ENCODE peak calls at places on chromosomes 6 and 20, in six cellular contexts. One of them, this sample, is unnamed.

GRCh38 chr6:101747711-101748110 is 354.2 kb downstream of the GRIK2 start:
- DNase-seq in HFF-Myc: no peak
- DNase-seq in cardiac fibroblast: peak
- DNase-seq in GM06990: no peak
- DNase-seq in neural progenitor cell: no peak
- DNase-seq in Panc1: no peak
- DNase-seq in this sample: no peak

GRCh38 chr6:92125681-92126080 is 1293.7 kb downstream of the EPHA7 start:
- DNase-seq in HFF-Myc: no peak
- DNase-seq in cardiac fibroblast: no peak
- DNase-seq in GM06990: no peak
- DNase-seq in neural progenitor cell: no peak
- DNase-seq in Panc1: no peak
- DNase-seq in this sample: no peak

GRCh38 chr6:142907544-142907943 is 37.4 kb downstream of the HIVEP2 start:
- DNase-seq in HFF-Myc: no peak
- DNase-seq in cardiac fibroblast: no peak
- DNase-seq in GM06990: no peak
- DNase-seq in neural progenitor cell: no peak
- DNase-seq in Panc1: no peak
- DNase-seq in this sample: peak

GRCh38 chr6:5662797-5663196 is 343.9 kb downstream of the NRN1 start:
- DNase-seq in HFF-Myc: no peak
- DNase-seq in cardiac fibroblast: no peak
- DNase-seq in GM06990: no peak
- DNase-seq in neural progenitor cell: no peak
- DNase-seq in Panc1: no peak
- DNase-seq in this sample: no peak

GRCh38 chr20:10040070-10040970 is 5.5 kb downstream of the ANKEF1 start:
- DNase-seq in HFF-Myc: peak
- DNase-seq in cardiac fibroblast: peak
- DNase-seq in GM06990: no peak
- DNase-seq in neural progenitor cell: no peak
- DNase-seq in Panc1: peak
- DNase-seq in this sample: no peak

GRCh38 chr6:3293271-3294155 is 34.8 kb downstream of the PSMG4 start:
- DNase-seq in HFF-Myc: no peak
- DNase-seq in cardiac fibroblast: no peak
- DNase-seq in GM06990: no peak
- DNase-seq in neural progenitor cell: no peak
- DNase-seq in Panc1: no peak
- DNase-seq in this sample: no peak

GRCh38 chr6:144447487-144447886 is 162.4 kb downstream of the UTRN start:
- DNase-seq in HFF-Myc: no peak
- DNase-seq in cardiac fibroblast: no peak
- DNase-seq in GM06990: no peak
- DNase-seq in neural progenitor cell: no peak
- DNase-seq in Panc1: peak
- DNase-seq in this sample: no peak

GRCh38 chr6:15042938-15043337 is 202.9 kb upstream of the JARID2 start:
- DNase-seq in HFF-Myc: no peak
- DNase-seq in cardiac fibroblast: no peak
- DNase-seq in GM06990: no peak
- DNase-seq in neural progenitor cell: no peak
- DNase-seq in Panc1: no peak
- DNase-seq in this sample: no peak

GRCh38 chr6:95593025-95593424 is 15.7 kb downstream of the MANEA start:
- DNase-seq in HFF-Myc: no peak
- DNase-seq in cardiac fibroblast: peak
- DNase-seq in GM06990: no peak
- DNase-seq in neural progenitor cell: no peak
- DNase-seq in Panc1: no peak
- DNase-seq in this sample: no peak

GRCh38 chr20:17674722-17675518 is 7.1 kb downstream of the RRBP1 start:
- DNase-seq in HFF-Myc: no peak
- DNase-seq in cardiac fibroblast: peak
- DNase-seq in GM06990: no peak
- DNase-seq in neural progenitor cell: no peak
- DNase-seq in Panc1: no peak
- DNase-seq in this sample: no peak

GRCh38 chr20:53865905-53866786 is 204.2 kb downstream of the BCAS1 start:
- DNase-seq in HFF-Myc: no peak
- DNase-seq in cardiac fibroblast: peak
- DNase-seq in GM06990: no peak
- DNase-seq in neural progenitor cell: peak
- DNase-seq in Panc1: no peak
- DNase-seq in this sample: peak

GRCh38 chr6:150273457-150274309 is 95.1 kb upstream of the IYD start:
- DNase-seq in HFF-Myc: no peak
- DNase-seq in cardiac fibroblast: no peak
- DNase-seq in GM06990: peak
- DNase-seq in neural progenitor cell: no peak
- DNase-seq in Panc1: no peak
- DNase-seq in this sample: peak

GRCh38 chr20:63322146-63322922 is 29.3 kb downstream of the COL20A1 start:
- DNase-seq in HFF-Myc: no peak
- DNase-seq in cardiac fibroblast: no peak
- DNase-seq in GM06990: no peak
- DNase-seq in neural progenitor cell: no peak
- DNase-seq in Panc1: no peak
- DNase-seq in this sample: no peak

GRCh38 chr20:62618622-62619529 is 23.4 kb upstream of the SLCO4A1 start:
- DNase-seq in HFF-Myc: no peak
- DNase-seq in cardiac fibroblast: no peak
- DNase-seq in GM06990: peak
- DNase-seq in neural progenitor cell: peak
- DNase-seq in Panc1: no peak
- DNase-seq in this sample: peak

GRCh38 chr6:35722121-35722761 is 14.6 kb upstream of the ARMC12 start:
- DNase-seq in HFF-Myc: no peak
- DNase-seq in cardiac fibroblast: peak
- DNase-seq in GM06990: no peak
- DNase-seq in neural progenitor cell: no peak
- DNase-seq in Panc1: no peak
- DNase-seq in this sample: no peak

GRCh38 chr20:21520702-21521595 is 7.1 kb upstream of the NKX2-2 start:
- DNase-seq in HFF-Myc: no peak
- DNase-seq in cardiac fibroblast: peak
- DNase-seq in GM06990: no peak
- DNase-seq in neural progenitor cell: peak
- DNase-seq in Panc1: no peak
- DNase-seq in this sample: no peak

GRCh38 chr6:143759666-143760065 is 81.9 kb downstream of the PHACTR2 start:
- DNase-seq in HFF-Myc: no peak
- DNase-seq in cardiac fibroblast: no peak
- DNase-seq in GM06990: no peak
- DNase-seq in neural progenitor cell: no peak
- DNase-seq in Panc1: no peak
- DNase-seq in this sample: no peak

GRCh38 chr20:41228858-41229257 is 88.7 kb downstream of the ZHX3 start:
- DNase-seq in HFF-Myc: no peak
- DNase-seq in cardiac fibroblast: peak
- DNase-seq in GM06990: no peak
- DNase-seq in neural progenitor cell: no peak
- DNase-seq in Panc1: no peak
- DNase-seq in this sample: no peak

GRCh38 chr6:169556758-169557505 is 144.9 kb downstream of the WDR27 start:
- DNase-seq in HFF-Myc: no peak
- DNase-seq in cardiac fibroblast: no peak
- DNase-seq in GM06990: peak
- DNase-seq in neural progenitor cell: no peak
- DNase-seq in Panc1: no peak
- DNase-seq in this sample: peak

GRCh38 chr20:54469293-54469692 is 6.1 kb upstream of the DOK5 start:
- DNase-seq in HFF-Myc: no peak
- DNase-seq in cardiac fibroblast: no peak
- DNase-seq in GM06990: no peak
- DNase-seq in neural progenitor cell: peak
- DNase-seq in Panc1: no peak
- DNase-seq in this sample: no peak

GRCh38 chr6:22108199-22108598 is 188.6 kb downstream of the PRL start:
- DNase-seq in HFF-Myc: no peak
- DNase-seq in cardiac fibroblast: no peak
- DNase-seq in GM06990: no peak
- DNase-seq in neural progenitor cell: no peak
- DNase-seq in Panc1: no peak
- DNase-seq in this sample: no peak

GRCh38 chr20:4341804-4342560 is 326.6 kb upstream of the RNF24 start:
- DNase-seq in HFF-Myc: peak
- DNase-seq in cardiac fibroblast: peak
- DNase-seq in GM06990: no peak
- DNase-seq in neural progenitor cell: peak
- DNase-seq in Panc1: no peak
- DNase-seq in this sample: no peak

GRCh38 chr20:31607640-31608255 is 2.7 kb downstream of the ID1 start:
- DNase-seq in HFF-Myc: no peak
- DNase-seq in cardiac fibroblast: peak
- DNase-seq in GM06990: no peak
- DNase-seq in neural progenitor cell: no peak
- DNase-seq in Panc1: no peak
- DNase-seq in this sample: no peak

GRCh38 chr20:33188421-33188820 is 20.5 kb downstream of the BPIFA2 start:
- DNase-seq in HFF-Myc: no peak
- DNase-seq in cardiac fibroblast: no peak
- DNase-seq in GM06990: no peak
- DNase-seq in neural progenitor cell: no peak
- DNase-seq in Panc1: no peak
- DNase-seq in this sample: no peak

GRCh38 chr6:36249010-36249409 is 20.9 kb upstream of the PNPLA1 start:
- DNase-seq in HFF-Myc: peak
- DNase-seq in cardiac fibroblast: peak
- DNase-seq in GM06990: no peak
- DNase-seq in neural progenitor cell: no peak
- DNase-seq in Panc1: no peak
- DNase-seq in this sample: no peak

GRCh38 chr6:46437671-46438221 is 53.5 kb downstream of the RCAN2 start:
- DNase-seq in HFF-Myc: no peak
- DNase-seq in cardiac fibroblast: no peak
- DNase-seq in GM06990: no peak
- DNase-seq in neural progenitor cell: no peak
- DNase-seq in Panc1: no peak
- DNase-seq in this sample: no peak

GRCh38 chr6:33073431-33073871 is at the start of gene HLA-DPA1:
- DNase-seq in HFF-Myc: no peak
- DNase-seq in cardiac fibroblast: peak
- DNase-seq in GM06990: peak
- DNase-seq in neural progenitor cell: no peak
- DNase-seq in Panc1: no peak
- DNase-seq in this sample: peak

GRCh38 chr6:13457577-13457976 is 29.8 kb downstream of the GFOD1 start:
- DNase-seq in HFF-Myc: no peak
- DNase-seq in cardiac fibroblast: no peak
- DNase-seq in GM06990: no peak
- DNase-seq in neural progenitor cell: no peak
- DNase-seq in Panc1: no peak
- DNase-seq in this sample: no peak

GRCh38 chr20:20225325-20225724 is 142.6 kb upstream of the INSM1 start:
- DNase-seq in HFF-Myc: no peak
- DNase-seq in cardiac fibroblast: no peak
- DNase-seq in GM06990: no peak
- DNase-seq in neural progenitor cell: peak
- DNase-seq in Panc1: no peak
- DNase-seq in this sample: no peak

GRCh38 chr20:1894471-1894950 is 696 bp upstream of the SIRPA start:
- DNase-seq in HFF-Myc: no peak
- DNase-seq in cardiac fibroblast: peak
- DNase-seq in GM06990: peak
- DNase-seq in neural progenitor cell: peak
- DNase-seq in Panc1: no peak
- DNase-seq in this sample: peak
- H3K4me3 ChIP-seq in HFF-Myc: peak
- H3K4me3 ChIP-seq in cardiac fibroblast: peak
- H3K4me3 ChIP-seq in GM06990: peak
- H3K4me3 ChIP-seq in neural progenitor cell: peak
- H3K4me3 ChIP-seq in Panc1: peak
- H3K4me3 ChIP-seq in this sample: no peak

GRCh38 chr6:147776631-147777030 is 268.1 kb downstream of the SAMD5 start:
- DNase-seq in HFF-Myc: no peak
- DNase-seq in cardiac fibroblast: no peak
- DNase-seq in GM06990: no peak
- DNase-seq in neural progenitor cell: no peak
- DNase-seq in Panc1: no peak
- DNase-seq in this sample: no peak

GRCh38 chr6:147772724-147773123 is 264.2 kb downstream of the SAMD5 start:
- DNase-seq in HFF-Myc: no peak
- DNase-seq in cardiac fibroblast: no peak
- DNase-seq in GM06990: no peak
- DNase-seq in neural progenitor cell: no peak
- DNase-seq in Panc1: no peak
- DNase-seq in this sample: no peak

GRCh38 chr6:147779624-147780023 is 271.1 kb downstream of the SAMD5 start:
- DNase-seq in HFF-Myc: no peak
- DNase-seq in cardiac fibroblast: no peak
- DNase-seq in GM06990: no peak
- DNase-seq in neural progenitor cell: no peak
- DNase-seq in Panc1: no peak
- DNase-seq in this sample: no peak

GRCh38 chr6:147770221-147770620 is 261.7 kb downstream of the SAMD5 start:
- DNase-seq in HFF-Myc: no peak
- DNase-seq in cardiac fibroblast: no peak
- DNase-seq in GM06990: no peak
- DNase-seq in neural progenitor cell: no peak
- DNase-seq in Panc1: no peak
- DNase-seq in this sample: no peak

DNA sequence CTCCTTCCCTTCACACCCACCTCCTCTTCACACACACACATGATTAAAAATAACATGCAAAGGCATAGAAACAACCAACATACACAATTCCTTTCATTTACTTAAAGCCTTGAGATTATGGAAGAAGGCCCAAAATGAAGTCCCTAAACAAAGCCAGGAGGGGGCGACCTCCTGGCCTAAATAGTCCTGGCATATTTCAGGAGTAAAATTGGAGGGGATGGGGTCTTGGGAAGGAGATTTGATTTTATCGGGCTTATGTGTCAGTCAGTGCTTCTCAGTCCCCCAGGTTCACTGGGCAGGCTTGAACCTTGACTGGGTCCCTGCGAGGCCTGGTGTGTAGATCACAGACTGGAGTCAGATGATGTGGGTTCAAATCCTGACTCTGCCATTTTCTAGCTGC is 266.4 kb downstream of the SAMD5 start:
- DNase-seq in HFF-Myc: no peak
- DNase-seq in cardiac fibroblast: no peak
- DNase-seq in GM06990: no peak
- DNase-seq in neural progenitor cell: peak
- DNase-seq in Panc1: no peak
- DNase-seq in this sample: no peak
- TF ChIP-seq CTCF in HFF-Myc: peak
- TF ChIP-seq CTCF in cardiac fibroblast: peak
- TF ChIP-seq CTCF in GM06990: peak
- TF ChIP-seq CTCF in neural progenitor cell: peak
- TF ChIP-seq CTCF in Panc1: peak
- TF ChIP-seq CTCF in this sample: peak

GRCh38 chr6:31272856-31273626 is 1.1 kb upstream of the HLA-C start:
- DNase-seq in HFF-Myc: no peak
- DNase-seq in cardiac fibroblast: no peak
- DNase-seq in GM06990: no peak
- DNase-seq in neural progenitor cell: peak
- DNase-seq in Panc1: no peak
- DNase-seq in this sample: peak
- H3K4me3 ChIP-seq in HFF-Myc: no peak
- H3K4me3 ChIP-seq in cardiac fibroblast: no peak
- H3K4me3 ChIP-seq in GM06990: peak
- H3K4me3 ChIP-seq in neural progenitor cell: no peak
- H3K4me3 ChIP-seq in Panc1: no peak
- H3K4me3 ChIP-seq in this sample: peak

GRCh38 chr6:49979584-49979983 is 10.2 kb upstream of the DEFB113 start:
- DNase-seq in HFF-Myc: no peak
- DNase-seq in cardiac fibroblast: no peak
- DNase-seq in GM06990: peak
- DNase-seq in neural progenitor cell: no peak
- DNase-seq in Panc1: no peak
- DNase-seq in this sample: peak
- TF ChIP-seq CTCF in HFF-Myc: no peak
- TF ChIP-seq CTCF in cardiac fibroblast: no peak
- TF ChIP-seq CTCF in GM06990: no peak
- TF ChIP-seq CTCF in neural progenitor cell: no peak
- TF ChIP-seq CTCF in Panc1: no peak
- TF ChIP-seq CTCF in this sample: no peak